ENCODE peak calls at places on chromosomes 11 and 22, in eight cellular contexts. M, Y, F, H, J, B, R and Q are unnamed samples.

GRCh38 chr11:134476435-134477021 is 64.5 kb upstream of the B3GAT1 start:
- DNase-seq in M (no peak), Y (no peak), F (no peak), H (no peak), J (no peak), B (no peak), R (no peak), Q (no peak)

GRCh38 chr22:24578355-24579241 is 14.3 kb downstream of the LRRC75B start:
- DNase-seq in M (no peak), Y (no peak), F (no peak), H (no peak), J (no peak), B (no peak), R (no peak), Q (no peak)

GRCh38 chr11:125170001-125170405 is 5.5 kb downstream of the PKNOX2 start:
- DNase-seq in M (no peak), Y (peak; percentile 83), F (no peak), H (no peak), J (no peak), B (no peak), R (no peak), Q (no peak)

GRCh38 chr11:19711911-19712280 is 741 bp upstream of the NAV2 start:
- DNase-seq in M (no peak), Y (no peak), F (no peak), H (no peak), J (no peak), B (no peak), R (no peak), Q (peak; percentile 62)

GRCh38 chr11:44877908-44878459 is 72.7 kb downstream of the TP53I11 start:
- DNase-seq in M (no peak), Y (peak; percentile 39), F (no peak), H (no peak), J (no peak), B (no peak), R (no peak), Q (no peak)

GRCh38 chr11:119722281-119722794 is 6.7 kb downstream of the NECTIN1 start:
- DNase-seq in M (no peak), Y (no peak), F (no peak), H (no peak), J (no peak), B (peak; percentile 64), R (peak; percentile 26), Q (no peak)

GRCh38 chr22:50232481-50233151 is 12.2 kb downstream of the TUBGCP6 start:
- DNase-seq in M (no peak), Y (no peak), F (no peak), H (no peak), J (no peak), B (no peak), R (no peak), Q (no peak)

GRCh38 chr11:13970986-13971385 is 8.5 kb downstream of the SPON1 start:
- DNase-seq in M (no peak), Y (peak; percentile 28), F (no peak), H (no peak), J (no peak), B (peak; percentile 76), R (no peak), Q (no peak)

GRCh38 chr11:134334796-134335571 is 3.2 kb downstream of the GLB1L2 start:
- DNase-seq in M (no peak), Y (no peak), F (no peak), H (no peak), J (no peak), B (no peak), R (no peak), Q (no peak)

GRCh38 chr22:38110863-38111852 is 674 bp upstream of the BAIAP2L2 start:
- DNase-seq in M (no peak), Y (no peak), F (no peak), H (no peak), J (no peak), B (peak; percentile 82), R (no peak), Q (no peak)

GRCh38 chr11:45083544-45084087 is 62.8 kb upstream of the PRDM11 start:
- DNase-seq in M (no peak), Y (no peak), F (no peak), H (no peak), J (no peak), B (peak; percentile 57), R (no peak), Q (no peak)

GRCh38 chr11:120680322-120680721 is 168.8 kb downstream of the GRIK4 start:
- DNase-seq in M (no peak), Y (no peak), F (no peak), H (no peak), J (no peak), B (no peak), R (no peak), Q (no peak)

GRCh38 chr11:107564877-107565218 is 687 bp downstream of the ALKBH8 start:
- DNase-seq in M (no peak), Y (no peak), F (no peak), H (no peak), J (no peak), B (no peak), R (no peak), Q (no peak)

GRCh38 chr11:48062649-48063048 is 82.3 kb downstream of the PTPRJ start:
- DNase-seq in M (no peak), Y (no peak), F (no peak), H (no peak), J (no peak), B (no peak), R (no peak), Q (no peak)

GRCh38 chr11:23765862-23766261 is 731.0 kb upstream of the LUZP2 start:
- DNase-seq in M (no peak), Y (peak; percentile 5), F (no peak), H (no peak), J (no peak), B (no peak), R (no peak), Q (no peak)

GRCh38 chr11:45872513-45873356 is 12.7 kb upstream of the MAPK8IP1 start:
- DNase-seq in M (peak; percentile 71), Y (peak; percentile 80), F (peak; percentile 33), H (no peak), J (peak; percentile 19), B (peak; percentile 61), R (peak; percentile 64), Q (peak; percentile 65)

GRCh38 chr11:120467627-120468026 is 43.9 kb upstream of the GRIK4 start:
- DNase-seq in M (no peak), Y (no peak), F (no peak), H (no peak), J (no peak), B (no peak), R (no peak), Q (no peak)

GRCh38 chr11:128686045-128686741 is 7.7 kb upstream of the FLI1 start:
- DNase-seq in M (no peak), Y (no peak), F (no peak), H (no peak), J (no peak), B (no peak), R (no peak), Q (no peak)

GRCh38 chr11:103546236-103546635 is 437.0 kb downstream of the DYNC2H1 start:
- DNase-seq in M (no peak), Y (no peak), F (no peak), H (no peak), J (no peak), B (no peak), R (no peak), Q (no peak)

GRCh38 chr11:128854801-128855200 is 12.3 kb downstream of the KCNJ1 start:
- DNase-seq in M (no peak), Y (no peak), F (no peak), H (no peak), J (no peak), B (no peak), R (no peak), Q (no peak)

GRCh38 chr11:128936546-128937275 is 6.0 kb downstream of the TP53AIP1 start:
- DNase-seq in M (no peak), Y (no peak), F (no peak), H (no peak), J (no peak), B (no peak), R (no peak), Q (no peak)